ENCODE peak calls at places on chromosomes 13 and 19, in four cellular contexts. A, W, F and T are unnamed samples.

GRCh38 chr19:359653-359925 is 15.0 kb upstream of the MIER2 start:
- DNase-seq in A (no peak), W (no peak), F (no peak), T (no peak)

GRCh38 chr19:3537101-3537437 is 1.9 kb upstream of the TEKTIP1 start:
- DNase-seq in A (no peak), W (no peak), F (no peak), T (no peak)

GRCh38 chr19:40815223-40815622 is 16.2 kb downstream of the EGLN2 start:
- DNase-seq in A (no peak), W (no peak), F (no peak), T (no peak)

GRCh38 chr13:99895428-99895998 is 76.1 kb downstream of the ZIC5 start:
- DNase-seq in A (no peak), W (no peak), F (no peak), T (no peak)

GRCh38 chr19:37572203-37572602 is 22.4 kb downstream of the ZNF571 start:
- DNase-seq in A (no peak), W (no peak), F (no peak), T (peak; percentile 28)

GRCh38 chr19:55340784-55341147 is 1.1 kb downstream of the KMT5C start:
- DNase-seq in A (no peak), W (peak; percentile 86), F (no peak), T (peak; percentile 16)

GRCh38 chr13:60881507-60881906 is 484.5 kb downstream of the TDRD3 start:
- DNase-seq in A (no peak), W (no peak), F (no peak), T (no peak)

GRCh38 chr13:109720758-109721184 is 65.6 kb downstream of the IRS2 start:
- DNase-seq in A (no peak), W (peak; percentile 59), F (no peak), T (no peak)

GRCh38 chr19:55423225-55423967 is 15.8 kb upstream of the UBE2S start:
- DNase-seq in A (no peak), W (no peak), F (no peak), T (no peak)

GRCh38 chr13:26061947-26062346 is 10.1 kb upstream of the SHISA2 start:
- DNase-seq in A (no peak), W (no peak), F (no peak), T (peak; percentile 34)